ENCODE peak calls at places on chromosome 11, in ten cellular contexts. One of them, this sample, is unnamed.

GRCh38 chr11:2317354-2318050 is 15.7 kb downstream of the TSPAN32 start:
- DNase-seq in EL: no peak
- DNase-seq in islet precursor cell: no peak
- DNase-seq in CD8-positive, alpha-beta memory T cell: no peak
- DNase-seq in NCI-H2029 treated with DMSO at 0.1 percent for 48 hours: no peak
- DNase-seq in mucosa of gallbladder: no peak
- DNase-seq in activated CD8-positive, alpha-beta memory T cell treated with anti-CD3 and anti-CD28 coated beads, Interleukin-2, amount 50 U/mL, for 48 hours: peak
- DNase-seq in sciatic nerve: peak
- DNase-seq in activated T-cell treated with anti-CD3 and anti-CD28 coated beads, Interleukin-2, amount 50 U/mL, for 4 hours: no peak
- DNase-seq in LHCN-M2: no peak
- DNase-seq in this sample: no peak

GRCh38 chr11:33268945-33269567 is 11.9 kb downstream of the HIPK3 start:
- DNase-seq in islet precursor cell: no peak
- DNase-seq in EL: peak
- DNase-seq in activated T-cell treated with anti-CD3 and anti-CD28 coated beads, Interleukin-2, amount 50 U/mL, for 4 hours: no peak
- DNase-seq in NCI-H2029 treated with DMSO at 0.1 percent for 48 hours: no peak
- DNase-seq in CD8-positive, alpha-beta memory T cell: no peak
- DNase-seq in mucosa of gallbladder: no peak
- DNase-seq in activated CD8-positive, alpha-beta memory T cell treated with anti-CD3 and anti-CD28 coated beads, Interleukin-2, amount 50 U/mL, for 48 hours: no peak
- DNase-seq in LHCN-M2: no peak
- DNase-seq in sciatic nerve: no peak
- DNase-seq in this sample: peak

GRCh38 chr11:93850585-93851018 is at the start of gene VSTM5:
- DNase-seq in activated T-cell treated with anti-CD3 and anti-CD28 coated beads, Interleukin-2, amount 50 U/mL, for 4 hours: no peak
- DNase-seq in CD8-positive, alpha-beta memory T cell: no peak
- DNase-seq in sciatic nerve: no peak
- DNase-seq in NCI-H2029 treated with DMSO at 0.1 percent for 48 hours: peak
- DNase-seq in EL: no peak
- DNase-seq in activated CD8-positive, alpha-beta memory T cell treated with anti-CD3 and anti-CD28 coated beads, Interleukin-2, amount 50 U/mL, for 48 hours: no peak
- DNase-seq in LHCN-M2: no peak
- DNase-seq in islet precursor cell: peak
- DNase-seq in mucosa of gallbladder: no peak
- DNase-seq in this sample: no peak

GRCh38 chr11:3123316-3123715 is 41.8 kb downstream of the OSBPL5 start:
- DNase-seq in CD8-positive, alpha-beta memory T cell: no peak
- DNase-seq in LHCN-M2: no peak
- DNase-seq in NCI-H2029 treated with DMSO at 0.1 percent for 48 hours: peak
- DNase-seq in activated CD8-positive, alpha-beta memory T cell treated with anti-CD3 and anti-CD28 coated beads, Interleukin-2, amount 50 U/mL, for 48 hours: no peak
- DNase-seq in islet precursor cell: peak
- DNase-seq in sciatic nerve: peak
- DNase-seq in mucosa of gallbladder: peak
- DNase-seq in activated T-cell treated with anti-CD3 and anti-CD28 coated beads, Interleukin-2, amount 50 U/mL, for 4 hours: no peak
- DNase-seq in EL: no peak
- DNase-seq in this sample: no peak

GRCh38 chr11:63710476-63711217 is 29.3 kb downstream of the RTN3 start:
- DNase-seq in activated T-cell treated with anti-CD3 and anti-CD28 coated beads, Interleukin-2, amount 50 U/mL, for 4 hours: no peak
- DNase-seq in activated CD8-positive, alpha-beta memory T cell treated with anti-CD3 and anti-CD28 coated beads, Interleukin-2, amount 50 U/mL, for 48 hours: no peak
- DNase-seq in EL: peak
- DNase-seq in LHCN-M2: peak
- DNase-seq in sciatic nerve: no peak
- DNase-seq in mucosa of gallbladder: no peak
- DNase-seq in CD8-positive, alpha-beta memory T cell: no peak
- DNase-seq in islet precursor cell: peak
- DNase-seq in NCI-H2029 treated with DMSO at 0.1 percent for 48 hours: no peak
- DNase-seq in this sample: peak

GRCh38 chr11:82960779-82961143 is 59.2 kb downstream of the DDIAS start:
- DNase-seq in NCI-H2029 treated with DMSO at 0.1 percent for 48 hours: no peak
- DNase-seq in mucosa of gallbladder: no peak
- DNase-seq in CD8-positive, alpha-beta memory T cell: no peak
- DNase-seq in LHCN-M2: no peak
- DNase-seq in EL: no peak
- DNase-seq in islet precursor cell: no peak
- DNase-seq in sciatic nerve: no peak
- DNase-seq in activated CD8-positive, alpha-beta memory T cell treated with anti-CD3 and anti-CD28 coated beads, Interleukin-2, amount 50 U/mL, for 48 hours: no peak
- DNase-seq in activated T-cell treated with anti-CD3 and anti-CD28 coated beads, Interleukin-2, amount 50 U/mL, for 4 hours: no peak
- DNase-seq in this sample: no peak

GRCh38 chr11:116993599-116993998 is 104.6 kb downstream of the SIK3 start:
- DNase-seq in EL: no peak
- DNase-seq in mucosa of gallbladder: no peak
- DNase-seq in CD8-positive, alpha-beta memory T cell: peak
- DNase-seq in sciatic nerve: no peak
- DNase-seq in LHCN-M2: no peak
- DNase-seq in NCI-H2029 treated with DMSO at 0.1 percent for 48 hours: no peak
- DNase-seq in activated T-cell treated with anti-CD3 and anti-CD28 coated beads, Interleukin-2, amount 50 U/mL, for 4 hours: no peak
- DNase-seq in islet precursor cell: no peak
- DNase-seq in activated CD8-positive, alpha-beta memory T cell treated with anti-CD3 and anti-CD28 coated beads, Interleukin-2, amount 50 U/mL, for 48 hours: no peak
- DNase-seq in this sample: no peak

GRCh38 chr11:69385466-69385820 is 91.5 kb downstream of the MYEOV start:
- DNase-seq in LHCN-M2: no peak
- DNase-seq in sciatic nerve: no peak
- DNase-seq in islet precursor cell: peak
- DNase-seq in EL: no peak
- DNase-seq in CD8-positive, alpha-beta memory T cell: no peak
- DNase-seq in NCI-H2029 treated with DMSO at 0.1 percent for 48 hours: no peak
- DNase-seq in activated CD8-positive, alpha-beta memory T cell treated with anti-CD3 and anti-CD28 coated beads, Interleukin-2, amount 50 U/mL, for 48 hours: no peak
- DNase-seq in activated T-cell treated with anti-CD3 and anti-CD28 coated beads, Interleukin-2, amount 50 U/mL, for 4 hours: no peak
- DNase-seq in mucosa of gallbladder: no peak
- DNase-seq in this sample: no peak

GRCh38 chr11:117492578-117493251 is 165.1 kb downstream of the CEP164 start:
- DNase-seq in mucosa of gallbladder: no peak
- DNase-seq in islet precursor cell: peak
- DNase-seq in EL: no peak
- DNase-seq in sciatic nerve: no peak
- DNase-seq in activated CD8-positive, alpha-beta memory T cell treated with anti-CD3 and anti-CD28 coated beads, Interleukin-2, amount 50 U/mL, for 48 hours: no peak
- DNase-seq in LHCN-M2: no peak
- DNase-seq in NCI-H2029 treated with DMSO at 0.1 percent for 48 hours: no peak
- DNase-seq in activated T-cell treated with anti-CD3 and anti-CD28 coated beads, Interleukin-2, amount 50 U/mL, for 4 hours: no peak
- DNase-seq in CD8-positive, alpha-beta memory T cell: no peak
- DNase-seq in this sample: no peak

GRCh38 chr11:121437018-121437685 is 15.0 kb upstream of the SORL1 start:
- DNase-seq in LHCN-M2: no peak
- DNase-seq in EL: no peak
- DNase-seq in activated T-cell treated with anti-CD3 and anti-CD28 coated beads, Interleukin-2, amount 50 U/mL, for 4 hours: no peak
- DNase-seq in NCI-H2029 treated with DMSO at 0.1 percent for 48 hours: no peak
- DNase-seq in sciatic nerve: no peak
- DNase-seq in islet precursor cell: no peak
- DNase-seq in activated CD8-positive, alpha-beta memory T cell treated with anti-CD3 and anti-CD28 coated beads, Interleukin-2, amount 50 U/mL, for 48 hours: no peak
- DNase-seq in mucosa of gallbladder: no peak
- DNase-seq in CD8-positive, alpha-beta memory T cell: no peak
- DNase-seq in this sample: peak

GRCh38 chr11:5476184-5476819 is 12.2 kb upstream of the OR52D1 start:
- DNase-seq in mucosa of gallbladder: peak
- DNase-seq in islet precursor cell: peak
- DNase-seq in LHCN-M2: peak
- DNase-seq in activated T-cell treated with anti-CD3 and anti-CD28 coated beads, Interleukin-2, amount 50 U/mL, for 4 hours: peak
- DNase-seq in CD8-positive, alpha-beta memory T cell: no peak
- DNase-seq in NCI-H2029 treated with DMSO at 0.1 percent for 48 hours: peak
- DNase-seq in EL: peak
- DNase-seq in sciatic nerve: no peak
- DNase-seq in activated CD8-positive, alpha-beta memory T cell treated with anti-CD3 and anti-CD28 coated beads, Interleukin-2, amount 50 U/mL, for 48 hours: no peak
- DNase-seq in this sample: peak

This sample was measured in iris pigment epithelial cell.